ENCODE peak calls at places on chromosome 9, in six cellular contexts. O, P, B, W, T and X are unnamed samples.

GRCh38 chr9:95506438-95506691 is 10.4 kb downstream of the PTCH1 start:
- DNase-seq in O (peak; percentile 79), P (no peak), B (peak; percentile 71), W (peak; percentile 21), T (no peak), X (no peak)

GRCh38 chr9:127158995-127159801 is 36.8 kb upstream of the ANGPTL2 start:
- DNase-seq in O (peak; percentile 96), P (peak; percentile 21), B (peak; percentile 36), W (no peak), T (peak; percentile 70), X (no peak)

GRCh38 chr9:99166149-99166548 is 55.6 kb downstream of the ALG2 start:
- DNase-seq in O (no peak), P (no peak), B (no peak), W (no peak), T (no peak), X (no peak)

GRCh38 chr9:4588721-4589120 is 73.4 kb upstream of the PLPP6 start:
- DNase-seq in O (no peak), P (no peak), B (no peak), W (no peak), T (no peak), X (no peak)

GRCh38 chr9:32866292-32866691 is 83.0 kb downstream of the TMEM215 start:
- DNase-seq in O (peak; percentile 58), P (no peak), B (no peak), W (no peak), T (no peak), X (peak; percentile 2)

GRCh38 chr9:86946712-86947145 is 577 bp downstream of the GAS1 start:
- DNase-seq in O (peak; percentile 81), P (no peak), B (no peak), W (no peak), T (no peak), X (peak; percentile 53)

GRCh38 chr9:33452828-33453271 is 5.5 kb upstream of the AQP3 start:
- DNase-seq in O (peak; percentile 89), P (peak; percentile 73), B (peak; percentile 77), W (peak; percentile 86), T (peak; percentile 87), X (peak; percentile 49)

GRCh38 chr9:121811751-121812150 is 160.3 kb downstream of the DAB2IP start:
- DNase-seq in O (no peak), P (no peak), B (no peak), W (no peak), T (no peak), X (no peak)

GRCh38 chr9:118426772-118427171 is 722.6 kb downstream of the TLR4 start:
- DNase-seq in O (no peak), P (no peak), B (no peak), W (no peak), T (no peak), X (no peak)

GRCh38 chr9:129278391-129279237 is 100.6 kb upstream of the IER5L start:
- DNase-seq in O (peak; percentile 45), P (no peak), B (peak; percentile 43), W (peak; percentile 81), T (peak; percentile 25), X (peak; percentile 76)

GRCh38 chr9:81468084-81468595 is 221.2 kb downstream of the TLE1 start:
- DNase-seq in O (no peak), P (no peak), B (no peak), W (no peak), T (no peak), X (no peak)

GRCh38 chr9:129505270-129505881 is 115.5 kb downstream of the C9orf50 start:
- DNase-seq in O (no peak), P (no peak), B (no peak), W (no peak), T (no peak), X (no peak)

GRCh38 chr9:108049026-108049591 is 559.5 kb upstream of the KLF4 start:
- DNase-seq in O (peak; percentile 94), P (no peak), B (no peak), W (peak; percentile 94), T (no peak), X (peak; percentile 72)

GRCh38 chr9:2241461-2241874 is 226.3 kb downstream of the SMARCA2 start:
- DNase-seq in O (peak; percentile 61), P (peak; percentile 94), B (peak; percentile 20), W (no peak), T (peak; percentile 93), X (no peak)

GRCh38 chr9:133056533-133056932 is 5.2 kb upstream of the CEL start:
- DNase-seq in O (no peak), P (no peak), B (no peak), W (no peak), T (no peak), X (no peak)

GRCh38 chr9:2066312-2067273 is 51.4 kb downstream of the SMARCA2 start:
- DNase-seq in O (peak; percentile 67), P (no peak), B (peak; percentile 6), W (no peak), T (peak; percentile 54), X (peak; percentile 84)

GRCh38 chr9:5389109-5389732 is 48.5 kb downstream of the PLGRKT start:
- DNase-seq in O (peak; percentile 82), P (no peak), B (no peak), W (peak; percentile 73), T (no peak), X (no peak)

GRCh38 chr9:122332083-122332482 is 38.7 kb upstream of the PTGS1 start:
- DNase-seq in O (no peak), P (no peak), B (no peak), W (no peak), T (peak; percentile 41), X (no peak)

GRCh38 chr9:105150991-105151685 is 93.3 kb upstream of the SLC44A1 start:
- DNase-seq in O (peak; percentile 68), P (no peak), B (no peak), W (peak; percentile 68), T (no peak), X (peak; percentile 58)

GRCh38 chr9:107137495-107138202 is 145.4 kb upstream of the RAD23B start:
- DNase-seq in O (peak; percentile 70), P (no peak), B (peak; percentile 37), W (peak; percentile 50), T (peak; percentile 56), X (peak; percentile 76)

GRCh38 chr9:91089405-91090131 is 272.1 kb downstream of the AUH start:
- DNase-seq in O (peak; percentile 67), P (no peak), B (peak; percentile 61), W (peak; percentile 64), T (peak; percentile 28), X (no peak)

GRCh38 chr9:135485385-135485784 is 5.8 kb downstream of the PPP1R26 start:
- DNase-seq in O (no peak), P (no peak), B (no peak), W (no peak), T (no peak), X (no peak)

GRCh38 chr9:92310562-92310961 is 14.6 kb downstream of the NOL8 start:
- DNase-seq in O (no peak), P (no peak), B (no peak), W (no peak), T (no peak), X (no peak)

GRCh38 chr9:13555989-13556500 is 276.6 kb upstream of the MPDZ start:
- DNase-seq in O (no peak), P (no peak), B (no peak), W (no peak), T (no peak), X (no peak)

GRCh38 chr9:134648701-134649525 is 7.3 kb downstream of the COL5A1 start:
- DNase-seq in O (peak; percentile 90), P (no peak), B (no peak), W (peak; percentile 64), T (no peak), X (peak; percentile 60)

GRCh38 chr9:128635266-128636023 is 21.2 kb downstream of the DYNC2I2 start:
- DNase-seq in O (peak; percentile 99), P (peak; percentile 39), B (no peak), W (peak; percentile 97), T (peak; percentile 66), X (peak; percentile 99)

GRCh38 chr9:37529111-37529510 is 43.4 kb downstream of the POLR1E start:
- DNase-seq in O (no peak), P (no peak), B (peak; percentile 45), W (no peak), T (no peak), X (no peak)

GRCh38 chr9:78033870-78034269 is 2.3 kb upstream of the GNAQ start:
- DNase-seq in O (no peak), P (no peak), B (no peak), W (no peak), T (no peak), X (no peak)

GRCh38 chr9:78031271-78031825 is at the start of gene GNAQ:
- DNase-seq in O (peak; percentile 65), P (peak; percentile 30), B (no peak), W (peak; percentile 13), T (peak; percentile 65), X (no peak)

GRCh38 chr9:78032599-78033457 is 1.2 kb upstream of the GNAQ start:
- DNase-seq in O (no peak), P (no peak), B (no peak), W (no peak), T (no peak), X (no peak)

GRCh38 chr9:78030553-78031270 is 899 bp downstream of the GNAQ start:
- DNase-seq in O (peak; percentile 74), P (peak; percentile 61), B (no peak), W (no peak), T (peak; percentile 81), X (peak; percentile 43)

GRCh38 chr9:78031826-78032598 is 401 bp upstream of the GNAQ start:
- DNase-seq in O (peak; percentile 94), P (peak; percentile 90), B (no peak), W (peak; percentile 80), T (peak; percentile 95), X (peak; percentile 92)
- H3K4me2 ChIP-seq in O (peak overlapping the region; percentile 96), P (peak overlapping the region; percentile 52), B (no peak overlapping the region), W (peak overlapping the region; percentile 71), T (peak overlapping the region; percentile 81), X (peak overlapping the region; percentile 74)

DNA sequence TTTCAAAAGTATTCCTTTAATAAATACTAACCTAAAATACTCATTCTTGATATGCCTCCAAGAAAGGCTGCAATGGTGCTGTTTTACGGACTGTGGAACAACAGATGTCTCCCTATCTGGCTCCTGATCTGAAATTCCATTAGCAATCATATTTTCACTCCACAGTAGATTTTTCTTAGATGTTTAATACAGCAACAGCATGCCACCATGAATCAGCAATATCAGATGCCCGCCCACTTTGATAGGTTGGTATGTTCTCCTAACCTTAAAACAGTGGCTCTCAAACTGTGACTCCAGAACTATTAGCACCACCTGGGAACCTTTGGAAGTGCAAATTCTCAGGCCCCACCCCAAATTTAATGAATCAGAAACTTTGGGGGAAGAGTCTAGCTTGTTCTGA is 110.2 kb downstream of the MLLT3 start:
- DNase-seq in O (peak; percentile 83), P (no peak), B (no peak), W (peak; percentile 6), T (no peak), X (peak; percentile 11)
- H3K4me2 ChIP-seq in O (peak overlapping the region; percentile 65), P (no peak overlapping the region), B (no peak overlapping the region), W (no peak overlapping the region), T (no peak overlapping the region), X (no peak overlapping the region)

DNA sequence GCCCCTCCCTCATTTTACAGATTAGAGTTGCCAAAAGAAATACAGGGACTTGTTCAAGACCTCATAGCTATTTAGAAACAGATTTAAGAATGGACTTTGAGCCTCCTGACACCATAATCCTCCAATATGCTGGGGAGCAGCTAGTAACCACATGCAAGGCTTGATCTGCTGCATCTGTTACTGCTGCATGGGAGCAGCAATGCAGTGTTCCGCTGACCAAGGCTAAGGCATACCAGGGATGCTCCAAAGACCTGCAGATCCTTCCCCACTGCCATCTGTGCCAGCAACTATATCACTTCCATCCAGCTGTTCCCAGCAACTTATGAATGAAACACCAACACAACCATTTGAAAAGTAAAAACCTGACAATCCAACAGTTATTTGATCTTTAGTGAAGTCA is 75.2 kb downstream of the RASEF start:
- DNase-seq in O (no peak), P (no peak), B (no peak), W (no peak), T (no peak), X (no peak)
- H3K4me2 ChIP-seq in O (no peak overlapping the region), P (no peak overlapping the region), B (no peak overlapping the region), W (no peak overlapping the region), T (no peak overlapping the region), X (no peak overlapping the region)

GRCh38 chr9:123335986-123336329 is 20.0 kb upstream of the CRB2 start:
- DNase-seq in O (no peak), P (no peak), B (no peak), W (no peak), T (no peak), X (no peak)
- H3K4me2 ChIP-seq in O (peak overlapping the region; percentile 56), P (no peak overlapping the region), B (peak overlapping the region; percentile 45), W (no peak overlapping the region), T (no peak overlapping the region), X (peak overlapping the region; percentile 20)